ENCODE peak calls at places on chromosomes 1 and 21, in seven cellular contexts. F is GM12865, G is breast epithelium, Y is DND-41, U is GM06990, V is HFF-Myc, C is cardiac muscle cell. O is an unnamed sample.

GRCh38 chr1:32221980-32222751 is at the start of the genes EIF3I and TMEM234:
- DNase-seq in C (peak), Y (peak), U (peak), F (peak), G (peak), V (peak), O (peak)

GRCh38 chr1:27099154-27099903 is 55.6 kb downstream of the SLC9A1 start:
- DNase-seq in V (no peak), U (peak), F (peak), G (peak), C (peak), Y (peak), O (peak)

GRCh38 chr1:176119549-176119948 is 87.5 kb downstream of the COP1 start:
- DNase-seq in U (no peak), V (no peak), Y (no peak), C (peak), G (no peak), F (peak), O (peak)

GRCh38 chr1:35715568-35716002 is 3.1 kb downstream of the C1orf216 start:
- DNase-seq in G (no peak), C (peak), V (peak), F (peak), Y (peak), U (peak), O (peak)

GRCh38 chr1:14983277-14983676 is 170.3 kb upstream of the TMEM51 start:
- DNase-seq in Y (no peak), C (no peak), U (no peak), V (no peak), G (no peak), F (no peak), O (no peak)

GRCh38 chr1:8396083-8396911 is 78.4 kb downstream of the SLC45A1 start:
- DNase-seq in F (no peak), Y (no peak), G (no peak), C (peak), U (no peak), V (no peak), O (peak)

GRCh38 chr1:19073311-19074186 is 117.1 kb upstream of the IFFO2 start:
- DNase-seq in C (no peak), Y (no peak), U (no peak), F (no peak), V (no peak), G (peak), O (no peak)

GRCh38 chr21:36747114-36747814 is 48.3 kb downstream of the SIM2 start:
- DNase-seq in F (peak), U (no peak), G (no peak), V (no peak), Y (no peak), C (no peak), O (no peak)

GRCh38 chr1:119188926-119189325 is 48.5 kb upstream of the WARS2 start:
- DNase-seq in C (peak), G (no peak), V (no peak), F (no peak), Y (no peak), U (no peak), O (peak)

GRCh38 chr1:207645632-207646081 is 724 bp downstream of the CR1L start:
- DNase-seq in U (no peak), V (no peak), Y (no peak), F (no peak), G (no peak), C (no peak), O (no peak)

GRCh38 chr21:26171310-26172100 is 935 bp upstream of the APP start:
- DNase-seq in U (no peak), Y (no peak), V (no peak), F (no peak), G (no peak), C (no peak), O (no peak)

GRCh38 chr1:63868220-63868897 is 94.5 kb downstream of the ROR1 start:
- DNase-seq in Y (no peak), U (no peak), F (no peak), V (no peak), C (no peak), G (no peak), O (peak)

GRCh38 chr21:46285206-46285661 is at the start of gene MCM3AP:
- DNase-seq in G (no peak), C (no peak), V (no peak), U (no peak), F (no peak), Y (no peak), O (no peak)

GRCh38 chr21:46285761-46286667 is at the start of gene YBEY:
- DNase-seq in Y (peak), V (peak), C (peak), U (peak), F (peak), G (peak), O (peak)

GRCh38 chr21:46286668-46286982 is 483 bp downstream of the YBEY start:
- DNase-seq in U (no peak), C (no peak), V (no peak), Y (no peak), G (no peak), F (no peak), O (no peak)

GRCh38 chr21:46284077-46284644 is 1.2 kb downstream of the MCM3AP start:
- DNase-seq in F (no peak), V (no peak), C (no peak), G (peak), U (no peak), Y (no peak), O (no peak)

GRCh38 chr21:46284722-46285121 is 689 bp downstream of the MCM3AP start:
- DNase-seq in C (no peak), F (no peak), G (no peak), U (no peak), V (no peak), Y (no peak), O (no peak)
- H3K4me3 ChIP-seq in C (peak), F (peak), G (peak), U (peak), V (peak), Y (peak), O (peak)

GRCh38 chr1:76140227-76140626 is 65.7 kb downstream of the ST6GALNAC3 start:
- DNase-seq in C (no peak), V (no peak), F (no peak), U (no peak), Y (no peak), G (no peak), O (no peak)
- TF ChIP-seq CTCF in C (no peak), V (peak), F (no peak), U (no peak), Y (no peak), G (no peak), O (no peak)

GRCh38 chr1:115977481-115978258 is 1.4 kb downstream of the SLC22A15 start:
- DNase-seq in Y (no peak), C (peak), V (no peak), F (no peak), U (no peak), G (no peak), O (peak)
- H3K4me3 ChIP-seq in Y (no peak), C (no peak), V (no peak), F (no peak), U (no peak), G (peak), O (peak)

DNA sequence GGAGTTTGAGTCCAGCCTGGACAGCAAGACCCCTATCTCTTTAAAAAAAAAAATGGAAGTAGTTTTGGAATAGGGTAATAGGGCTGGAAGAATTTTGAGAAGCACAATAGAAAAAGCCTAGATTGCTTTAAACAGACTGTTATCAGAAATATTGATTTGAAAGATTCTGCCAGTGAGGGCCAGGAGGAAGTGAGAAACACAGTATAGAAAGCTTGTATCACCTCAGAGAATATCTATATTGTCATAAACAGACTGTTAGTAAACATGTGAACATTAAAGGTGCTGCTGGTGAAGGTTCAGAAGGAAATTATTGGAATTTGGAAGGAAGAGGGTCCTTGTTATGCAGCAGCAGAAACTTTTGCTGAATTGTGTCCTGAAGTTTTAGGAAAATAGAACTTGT is 24.8 kb upstream of the PSEN2 start:
- DNase-seq in V (no peak), U (no peak), G (no peak), C (no peak), Y (no peak), F (no peak), O (no peak)
- TF ChIP-seq CTCF in V (no peak), U (no peak), G (no peak), C (no peak), Y (no peak), F (no peak), O (no peak)

O was measured in fibroblast of the aortic adventitia.